ENCODE peak calls at places on chromosomes 16 and 17, in eight cellular contexts. I is transverse colon, R is suprapubic skin, Y is K562, J is stomach, D is prostate gland, O is spleen, N is GM23338. L is an unnamed sample.

GRCh38 chr17:81291662-81292061 is 3.4 kb downstream of the SLC38A10 start:
- DNase-seq in O (peak; percentile 91), Y (peak; percentile 77), R (peak; percentile 84), D (peak; percentile 71), N (peak; percentile 76), J (peak; percentile 83), I (peak; percentile 86), L (no peak)

GRCh38 chr17:9646556-9646905 is 1.2 kb downstream of the USP43 start:
- DNase-seq in O (no peak), Y (no peak), N (peak; percentile 25), J (no peak), D (no peak), R (no peak), I (no peak), L (no peak)

GRCh38 chr17:17236295-17237025 is 508 bp downstream of the FLCN start:
- DNase-seq in R (peak; percentile 77), J (no peak), I (peak; percentile 34), N (peak; percentile 56), O (no peak), Y (peak; percentile 68), D (no peak), L (peak; percentile 5)

GRCh38 chr17:1562178-1562643 is 381 bp downstream of the PITPNA start:
- DNase-seq in Y (peak; percentile 74), R (no peak), N (peak; percentile 50), I (peak; percentile 57), O (peak; percentile 93), J (peak; percentile 50), D (no peak), L (no peak)

GRCh38 chr17:51422634-51423033 is 162.3 kb downstream of the UTP18 start:
- DNase-seq in J (no peak), D (no peak), O (no peak), Y (no peak), R (no peak), I (no peak), N (no peak), L (no peak)

GRCh38 chr17:39171933-39172332 is 6.0 kb upstream of the ARL5C start:
- DNase-seq in J (no peak), I (no peak), O (no peak), N (no peak), R (no peak), D (no peak), Y (no peak), L (no peak)

GRCh38 chr17:50081757-50082156 is 13.4 kb upstream of the PDK2 start:
- DNase-seq in I (no peak), Y (no peak), D (no peak), O (no peak), R (no peak), J (no peak), N (no peak), L (no peak)

GRCh38 chr16:48384305-48384981 is 770 bp downstream of the SIAH1 start:
- DNase-seq in N (peak; percentile 66), J (peak; percentile 59), Y (peak; percentile 90), I (peak; percentile 66), D (no peak), O (peak; percentile 91), R (no peak), L (peak; percentile 27)

GRCh38 chr16:25481636-25482035 is 210.1 kb upstream of the HS3ST4 start:
- DNase-seq in Y (no peak), D (no peak), N (peak; percentile 26), J (no peak), O (no peak), I (no peak), R (no peak), L (no peak)

GRCh38 chr16:81652798-81653505 is 126.1 kb upstream of the PLCG2 start:
- DNase-seq in N (peak; percentile 45), R (no peak), J (no peak), O (no peak), Y (no peak), D (no peak), I (peak; percentile 34), L (no peak)

GRCh38 chr17:40564883-40565744 is at the start of gene CCR7:
- DNase-seq in R (peak; percentile 57), Y (peak; percentile 51), N (no peak), D (no peak), I (peak; percentile 58), O (peak; percentile 94), J (peak; percentile 15), L (no peak)

GRCh38 chr16:58292886-58293285 is 1.9 kb downstream of the PRSS54 start:
- DNase-seq in O (no peak), D (no peak), J (no peak), Y (no peak), R (no peak), N (no peak), I (no peak), L (no peak)

GRCh38 chr16:73739049-73739769 is 557.4 kb upstream of the PSMD7 start:
- DNase-seq in J (no peak), D (no peak), Y (no peak), I (no peak), O (no peak), R (no peak), N (no peak), L (no peak)

GRCh38 chr17:35640977-35641526 is 53.9 kb downstream of the AP2B1 start:
- DNase-seq in R (no peak), N (no peak), J (no peak), I (no peak), D (no peak), O (no peak), Y (no peak), L (no peak)

GRCh38 chr16:1465567-1465915 is 9.3 kb downstream of the CLCN7 start:
- DNase-seq in N (no peak), O (no peak), I (no peak), J (no peak), Y (no peak), R (no peak), D (no peak), L (no peak)

GRCh38 chr16:2341456-2342447 is 1.2 kb upstream of the ABCA3 start:
- DNase-seq in N (peak; percentile 73), R (peak; percentile 77), O (peak; percentile 82), J (no peak), Y (no peak), I (peak; percentile 18), D (no peak), L (no peak)

GRCh38 chr17:75288784-75289121 is 480 bp downstream of the SLC25A19 start:
- DNase-seq in J (peak; percentile 46), I (peak; percentile 67), N (peak; percentile 72), Y (peak; percentile 59), D (no peak), R (no peak), O (no peak), L (no peak)

GRCh38 chr17:44385287-44386181 is 3.9 kb downstream of the ITGA2B start:
- DNase-seq in R (peak; percentile 83), O (peak; percentile 88), J (peak; percentile 85), D (peak; percentile 82), Y (peak; percentile 99), N (peak; percentile 96), I (peak; percentile 84), L (peak; percentile 58)

GRCh38 chr17:19376799-19377198 is 1.5 kb upstream of the MAPK7 start:
- DNase-seq in R (peak; percentile 34), N (no peak), I (no peak), O (no peak), D (no peak), Y (no peak), J (no peak), L (no peak)

GRCh38 chr17:37787055-37787720 is 42.3 kb upstream of the HNF1B start:
- DNase-seq in Y (no peak), D (no peak), I (peak; percentile 88), O (no peak), N (no peak), R (no peak), J (peak; percentile 78), L (no peak)

GRCh38 chr17:50710650-50711049 is 2.9 kb upstream of the ANKRD40 start:
- DNase-seq in Y (no peak), I (no peak), N (no peak), J (no peak), R (no peak), D (no peak), O (no peak), L (no peak)

GRCh38 chr16:12324152-12324551 is 347.6 kb downstream of the SNX29 start:
- DNase-seq in O (no peak), R (no peak), D (no peak), Y (no peak), N (no peak), J (no peak), I (no peak), L (no peak)

GRCh38 chr16:5069048-5069447 is 2.6 kb upstream of the ALG1 start:
- DNase-seq in R (no peak), I (no peak), O (no peak), J (no peak), Y (no peak), D (no peak), N (no peak), L (no peak)

GRCh38 chr17:78805301-78805700 is 23.2 kb upstream of the CYTH1 start:
- DNase-seq in J (peak; percentile 33), O (no peak), I (peak; percentile 32), R (no peak), Y (no peak), D (no peak), N (no peak), L (no peak)

DNA sequence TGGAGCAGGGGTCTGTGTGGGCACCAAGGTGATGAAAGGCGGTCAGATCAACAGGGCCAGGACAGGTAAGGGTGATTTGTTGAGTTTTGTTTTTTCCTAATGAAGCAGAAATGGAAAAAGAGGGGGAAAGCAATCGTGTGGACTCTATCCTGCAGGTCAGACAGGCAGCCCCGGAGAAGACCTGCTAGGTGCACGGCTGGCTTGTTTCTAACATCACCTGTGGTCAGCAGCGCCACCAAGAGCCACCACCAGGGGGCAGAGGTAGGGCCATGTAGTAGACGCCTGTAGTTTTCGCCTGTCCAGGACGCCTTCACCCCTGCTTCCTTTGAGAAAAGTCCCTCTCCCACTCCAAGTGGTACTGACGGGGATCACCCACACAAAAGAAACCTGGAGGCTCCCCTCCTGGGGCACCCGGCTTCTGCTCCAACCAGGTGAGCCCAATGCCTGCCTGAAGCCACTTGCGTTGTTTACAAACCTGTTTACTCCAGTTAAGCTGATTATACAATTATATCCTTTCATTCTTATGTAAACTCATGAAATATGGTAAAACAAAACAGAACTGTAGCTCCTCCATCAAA is 54.2 kb upstream of the SEC14L1 start:
- DNase-seq in N (peak; percentile 96), I (peak; percentile 92), D (peak; percentile 88), R (peak; percentile 92), Y (peak; percentile 75), J (peak; percentile 96), O (peak; percentile 95), L (peak; percentile 59)
- TF ChIP-seq POLR2AphosphoS5 in N (no peak), I (no peak), D (peak; percentile 25), R (no peak), Y (no peak), J (peak; percentile 57), O (peak; percentile 39), L (no peak)

GRCh38 chr16:86894168-86894567 is 315.8 kb downstream of the FOXL1 start:
- DNase-seq in D (no peak), N (no peak), O (no peak), Y (no peak), J (no peak), I (no peak), R (no peak), L (no peak)
- H3K27me3 ChIP-seq in D (peaks cover 6% of the 10 kb centered on the region), N (no peaks in the 10 kb centered on the region), O (no peaks in the 10 kb centered on the region), Y (peaks cover 38% of the 10 kb centered on the region), J (peaks cover 4% of the 10 kb centered on the region), I (peaks cover 16% of the 10 kb centered on the region), R (peaks cover 49% of the 10 kb centered on the region), L (no peaks in the 10 kb centered on the region)

GRCh38 chr17:47276868-47277267 is 23.2 kb downstream of the ITGB3 start:
- DNase-seq in I (peak; percentile 58), R (peak; percentile 86), Y (no peak), J (peak; percentile 64), D (no peak), N (peak; percentile 70), O (no peak), L (no peak)
- TF ChIP-seq POLR2AphosphoS5 in I (peak; percentile 11), R (no peak), Y (no peak), J (no peak), D (no peak), N (no peak), O (no peak), L (no peak)

GRCh38 chr17:48751172-48751571 is 22.6 kb upstream of the HOXB13 start:
- DNase-seq in R (no peak), N (no peak), Y (no peak), O (no peak), I (no peak), D (no peak), J (no peak), L (no peak)
- H3K27me3 ChIP-seq in R (peaks cover 100% of the 10 kb centered on the region), N (peaks cover 100% of the 10 kb centered on the region), Y (peaks cover 88% of the 10 kb centered on the region), O (peaks cover 95% of the 10 kb centered on the region), I (peaks cover 100% of the 10 kb centered on the region), D (no peaks in the 10 kb centered on the region), J (peaks cover 61% of the 10 kb centered on the region), L (peaks cover 91% of the 10 kb centered on the region)